ENCODE peak calls at places on chromosomes 13 and 19, in six cellular contexts. V is AG04450; S is iris pigment epithelial cell; N is GM04504; I is transverse colon; U is activated CD8-positive, alpha-beta memory T cell treated with anti-CD3 and anti-CD28 coated beads for 1 hour. A is an unnamed sample.

GRCh38 chr19:7926727-7927604 is 1.0 kb upstream of the CTXN1 start:
- DNase-seq in V (no peak), S (no peak), N (no peak), I (no peak), U (no peak), A (no peak)

GRCh38 chr19:5536337-5536894 is 31.3 kb downstream of the TINCR start:
- DNase-seq in V (no peak), S (peak), N (peak), I (no peak), U (no peak), A (no peak)

GRCh38 chr19:43950834-43951626 is at the start of gene ZNF221:
- DNase-seq in V (peak), S (peak), N (peak), I (peak), U (no peak), A (peak)

GRCh38 chr19:48992571-48993174 is 436 bp downstream of the GYS1 start:
- DNase-seq in V (no peak), S (no peak), N (no peak), I (no peak), U (no peak), A (no peak)

GRCh38 chr13:101942038-101942437 is 459.8 kb downstream of the FGF14 start:
- DNase-seq in V (no peak), S (peak), N (no peak), I (peak), U (no peak), A (no peak)

GRCh38 chr19:20858218-20858617 is 64.8 kb upstream of the ZNF85 start:
- DNase-seq in V (no peak), S (peak), N (no peak), I (no peak), U (no peak), A (no peak)

GRCh38 chr19:45920458-45920857 is 5.9 kb upstream of the NANOS2 start:
- DNase-seq in V (no peak), S (no peak), N (no peak), I (no peak), U (no peak), A (no peak)

GRCh38 chr19:13262450-13262849 is 112.2 kb downstream of the IER2 start:
- DNase-seq in V (no peak), S (peak), N (peak), I (no peak), U (no peak), A (no peak)

GRCh38 chr13:28129911-28130693 is 8.2 kb upstream of the PAN3 start:
- DNase-seq in V (no peak), S (no peak), N (no peak), I (no peak), U (no peak), A (no peak)

GRCh38 chr13:90272356-90272755 is 1075.1 kb upstream of the MIR17HG start:
- DNase-seq in V (no peak), S (peak), N (peak), I (no peak), U (no peak), A (no peak)

GRCh38 chr13:105787518-105788085 is 747.9 kb downstream of the EFNB2 start:
- DNase-seq in V (no peak), S (no peak), N (no peak), I (no peak), U (no peak), A (no peak)

A was measured in amniotic stem cell.